ENCODE peak calls at places on chromosome 3, in seven cellular contexts. D is ascending aorta, V is cardiac muscle cell, Z is psoas muscle, L is OCI-LY7, O is sigmoid colon, B is AG04450. R is an unnamed sample.

GRCh38 chr3:50978991-50979667 is 304.4 kb downstream of the DOCK3 start:
- DNase-seq in D (no peak), V (no peak), Z (no peak), L (no peak), O (no peak), B (no peak), R (no peak)

GRCh38 chr3:126304704-126305103 is 52.5 kb downstream of the KLF15 start:
- DNase-seq in D (no peak), V (no peak), Z (no peak), L (no peak), O (no peak), B (no peak), R (no peak)

GRCh38 chr3:152622813-152623167 is 212.1 kb upstream of the P2RY1 start:
- DNase-seq in D (no peak), V (peak; percentile 52), Z (no peak), L (no peak), O (no peak), B (no peak), R (no peak)

GRCh38 chr3:55486857-55487375 is at the start of gene WNT5A:
- DNase-seq in D (no peak), V (peak; percentile 60), Z (peak; percentile 39), L (peak; percentile 78), O (peak; percentile 67), B (no peak), R (no peak)

GRCh38 chr3:50237754-50238548 is 1.9 kb downstream of the GNAI2 start:
- DNase-seq in D (peak; percentile 96), V (peak; percentile 86), Z (peak; percentile 84), L (peak; percentile 90), O (peak; percentile 93), B (no peak), R (peak; percentile 91)

GRCh38 chr3:94234177-94234788 is 171.4 kb downstream of the NSUN3 start:
- DNase-seq in D (no peak), V (peak; percentile 56), Z (no peak), L (peak; percentile 27), O (no peak), B (no peak), R (no peak)

GRCh38 chr3:178436773-178437172 is 99.5 kb upstream of the KCNMB2 start:
- DNase-seq in D (no peak), V (peak; percentile 72), Z (no peak), L (peak; percentile 52), O (no peak), B (no peak), R (no peak)

GRCh38 chr3:21226086-21226485 is 524.9 kb downstream of the ZNF385D start:
- DNase-seq in D (no peak), V (no peak), Z (no peak), L (no peak), O (no peak), B (no peak), R (no peak)

GRCh38 chr3:67461667-67462142 is 192.7 kb downstream of the SUCLG2 start:
- DNase-seq in D (no peak), V (peak; percentile 79), Z (no peak), L (no peak), O (no peak), B (peak; percentile 29), R (no peak)

GRCh38 chr3:193768069-193768391 is 175.0 kb downstream of the OPA1 start:
- DNase-seq in D (no peak), V (peak; percentile 52), Z (no peak), L (no peak), O (peak; percentile 52), B (no peak), R (no peak)

GRCh38 chr3:187130346-187131066 is 8.8 kb downstream of the RPL39L start:
- DNase-seq in D (no peak), V (peak; percentile 87), Z (no peak), L (peak; percentile 80), O (no peak), B (peak; percentile 10), R (no peak)

GRCh38 chr3:135081451-135082434 is 286.7 kb downstream of the EPHB1 start:
- DNase-seq in D (peak; percentile 48), V (no peak), Z (no peak), L (no peak), O (no peak), B (no peak), R (peak; percentile 29)

GRCh38 chr3:147616998-147617619 is 207.9 kb downstream of the ZIC1 start:
- DNase-seq in D (no peak), V (peak; percentile 29), Z (no peak), L (peak; percentile 30), O (no peak), B (no peak), R (no peak)

GRCh38 chr3:82012775-82013174 is 251.3 kb upstream of the GBE1 start:
- DNase-seq in D (no peak), V (no peak), Z (no peak), L (no peak), O (no peak), B (no peak), R (no peak)

GRCh38 chr3:193780810-193781472 is 187.9 kb downstream of the OPA1 start:
- DNase-seq in D (peak; percentile 78), V (peak; percentile 83), Z (peak; percentile 73), L (peak; percentile 64), O (peak; percentile 88), B (peak; percentile 27), R (no peak)

GRCh38 chr3:142273501-142273900 is 48.1 kb upstream of the GK5 start:
- DNase-seq in D (no peak), V (no peak), Z (no peak), L (no peak), O (no peak), B (no peak), R (no peak)

GRCh38 chr3:9912294-9912935 is 4.5 kb upstream of the IL17RC start:
- DNase-seq in D (no peak), V (peak; percentile 61), Z (no peak), L (no peak), O (no peak), B (no peak), R (no peak)

GRCh38 chr3:19347701-19348100 is 199.4 kb downstream of the KCNH8 start:
- DNase-seq in D (no peak), V (no peak), Z (no peak), L (peak; percentile 62), O (no peak), B (no peak), R (no peak)

GRCh38 chr3:125359700-125360099 is 15.4 kb downstream of the ZNF148 start:
- DNase-seq in D (no peak), V (no peak), Z (no peak), L (no peak), O (no peak), B (no peak), R (no peak)

GRCh38 chr3:115912372-115912771 is 289.1 kb downstream of the GAP43 start:
- DNase-seq in D (no peak), V (peak; percentile 43), Z (peak; percentile 21), L (no peak), O (no peak), B (no peak), R (no peak)

GRCh38 chr3:117892431-117892841 is 1142.2 kb downstream of the IGSF11 start:
- DNase-seq in D (no peak), V (no peak), Z (no peak), L (no peak), O (no peak), B (no peak), R (no peak)

GRCh38 chr3:127483902-127484591 is 106.5 kb downstream of the TPRA1 start:
- DNase-seq in D (peak; percentile 48), V (peak; percentile 57), Z (no peak), L (no peak), O (peak; percentile 46), B (no peak), R (peak; percentile 43)

GRCh38 chr3:69386535-69387385 is 872 bp upstream of the FRMD4B start:
- DNase-seq in D (no peak), V (no peak), Z (no peak), L (no peak), O (no peak), B (no peak), R (no peak)

GRCh38 chr3:186400677-186401076 is 38.6 kb upstream of the DGKG start:
- DNase-seq in D (no peak), V (peak; percentile 12), Z (no peak), L (no peak), O (no peak), B (no peak), R (peak; percentile 5)

GRCh38 chr3:128178782-128179473 is 25.6 kb downstream of the EEFSEC start:
- DNase-seq in D (no peak), V (peak; percentile 19), Z (no peak), L (no peak), O (no peak), B (no peak), R (no peak)

GRCh38 chr3:50604628-50605588 is 6.7 kb downstream of the CISH start:
- DNase-seq in D (peak; percentile 75), V (no peak), Z (peak; percentile 84), L (peak; percentile 14), O (no peak), B (no peak), R (no peak)

GRCh38 chr3:42489937-42490227 is 12.6 kb upstream of the VIPR1 start:
- DNase-seq in D (no peak), V (no peak), Z (no peak), L (no peak), O (no peak), B (no peak), R (no peak)
- H3K27ac ChIP-seq in D (peak overlapping the region; percentile 85), V (no peak overlapping the region), Z (no peak overlapping the region), L (peak overlapping the region; percentile 68), O (peak overlapping the region; percentile 25), B (no peak overlapping the region), R (peak overlapping the region; percentile 64)

GRCh38 chr3:45225465-45226205 is 452 bp downstream of the TMEM158 start:
- DNase-seq in D (no peak), V (peak; percentile 38), Z (peak; percentile 29), L (no peak), O (no peak), B (no peak), R (no peak)
- H3K4me3 ChIP-seq in D (peak overlapping the region; percentile 86), V (peak overlapping the region; percentile 53), Z (peak overlapping the region; percentile 68), L (no peak overlapping the region), O (peak overlapping the region; percentile 73), B (peak overlapping the region; percentile 97), R (peak overlapping the region; percentile 73)

DNA sequence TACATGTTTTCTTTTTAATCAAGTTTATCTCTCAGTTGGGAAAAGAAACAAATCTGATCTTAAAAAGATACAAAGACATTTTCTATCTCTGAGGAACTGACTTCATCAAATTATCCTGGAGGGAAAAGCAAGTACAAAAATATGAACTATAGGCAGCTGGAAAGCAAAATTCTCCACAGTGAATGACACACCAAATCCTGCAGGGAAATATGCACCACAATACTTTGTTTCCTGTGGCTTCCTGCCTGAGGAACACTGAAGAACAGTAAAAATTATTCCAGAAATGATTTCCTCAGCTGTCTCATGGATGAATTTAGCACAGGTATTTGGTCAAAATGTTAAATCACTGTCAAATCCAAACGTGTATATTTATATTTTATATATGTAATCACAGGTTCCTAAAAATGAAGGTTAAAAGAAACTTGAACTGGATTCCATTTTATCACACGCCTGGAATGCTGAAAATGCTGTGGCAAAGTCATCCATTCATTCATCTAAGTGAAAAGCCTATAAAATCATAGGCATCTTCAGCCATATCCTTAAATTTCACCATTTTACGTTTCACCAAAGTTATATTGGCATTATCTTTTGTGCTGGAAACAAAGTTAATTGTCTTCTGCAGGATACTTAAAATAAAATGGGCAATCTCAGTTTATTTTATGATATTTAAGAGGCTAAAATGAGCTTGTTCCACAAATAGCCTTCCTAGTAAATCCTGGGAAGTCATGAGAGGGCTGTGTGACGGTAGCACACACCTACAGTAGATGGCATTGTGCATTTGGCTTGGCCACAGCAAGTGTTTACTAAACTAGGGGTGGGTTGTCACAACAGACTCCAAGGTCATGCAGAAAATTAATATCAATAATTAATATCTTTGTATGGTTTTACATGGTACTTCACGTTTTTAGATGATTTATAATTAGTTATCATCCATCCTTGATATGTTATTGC is 19.4 kb upstream of the TSC22D2 start:
- DNase-seq in D (no peak), V (no peak), Z (no peak), L (no peak), O (no peak), B (no peak), R (no peak)
- H3K27ac ChIP-seq in D (no peak overlapping the region), V (no peak overlapping the region), Z (no peak overlapping the region), L (no peak overlapping the region), O (no peak overlapping the region), B (no peak overlapping the region), R (no peak overlapping the region)

GRCh38 chr3:108341911-108342310 is 45.6 kb downstream of the HHLA2 start:
- DNase-seq in D (no peak), V (no peak), Z (no peak), L (no peak), O (no peak), B (no peak), R (no peak)
- H3K4me3 ChIP-seq in D (no peak overlapping the region), V (no peak overlapping the region), Z (no peak overlapping the region), L (no peak overlapping the region), O (no peak overlapping the region), B (no peak overlapping the region), R (no peak overlapping the region)

R was measured in coronary artery.